ENCODE peak calls at places on chromosomes 5 and 9, in four cellular contexts. B is stomach, Y is suprapubic skin, W is cardiac muscle cell. L is an unnamed sample.

GRCh38 chr5:124136609-124137008 is 609.8 kb downstream of the ZNF608 start:
- DNase-seq in B (no peak), Y (no peak), W (no peak), L (no peak)

GRCh38 chr5:122880170-122880689 is 34.8 kb downstream of the SNX24 start:
- DNase-seq in B (no peak), Y (no peak), W (no peak), L (no peak)

GRCh38 chr5:75690669-75691068 is 26.6 kb downstream of the POC5 start:
- DNase-seq in B (no peak), Y (no peak), W (no peak), L (no peak)

GRCh38 chr5:9125852-9126251 is 420.0 kb downstream of the SEMA5A start:
- DNase-seq in B (no peak), Y (no peak), W (no peak), L (no peak)

GRCh38 chr9:91800473-91800872 is 149.6 kb downstream of the ROR2 start:
- DNase-seq in B (no peak), Y (peak; percentile 29), W (no peak), L (no peak)

GRCh38 chr5:141003791-141004601 is 37.7 kb downstream of the PCDHAC2 start:
- DNase-seq in B (peak; percentile 42), Y (no peak), W (peak; percentile 13), L (peak; percentile 74)

GRCh38 chr5:177116631-177117373 is 16.8 kb upstream of the NSD1 start:
- DNase-seq in B (peak; percentile 89), Y (peak; percentile 96), W (no peak), L (peak; percentile 92)

GRCh38 chr5:140821375-140822280 is at the start of gene PCDHA5:
- DNase-seq in B (no peak), Y (no peak), W (no peak), L (no peak)

GRCh38 chr9:131585375-131585774 is 40.1 kb downstream of the PRRT1B start:
- DNase-seq in B (no peak), Y (peak; percentile 60), W (no peak), L (no peak)

GRCh38 chr9:122562134-122562760 is 9.3 kb downstream of the OR1N2 start:
- DNase-seq in B (no peak), Y (no peak), W (no peak), L (no peak)

GRCh38 chr9:134172198-134173126 is 8.1 kb upstream of the RNU6ATAC start:
- DNase-seq in B (no peak), Y (no peak), W (no peak), L (no peak)

GRCh38 chr9:83220737-83221136 is 157.8 kb upstream of the RASEF start:
- DNase-seq in B (peak; percentile 44), Y (no peak), W (peak; percentile 23), L (no peak)

GRCh38 chr9:125492719-125493118 is 214.3 kb downstream of the MAPKAP1 start:
- DNase-seq in B (no peak), Y (no peak), W (no peak), L (no peak)

GRCh38 chr9:131590449-131590848 is 45.1 kb downstream of the PRRT1B start:
- DNase-seq in B (no peak), Y (no peak), W (no peak), L (no peak)

GRCh38 chr9:88998911-88999310 is 7.6 kb downstream of the S1PR3 start:
- DNase-seq in B (peak; percentile 58), Y (peak; percentile 85), W (no peak), L (peak; percentile 63)

GRCh38 chr5:59565551-59565950 is 328.0 kb downstream of the PDE4D start:
- DNase-seq in B (no peak), Y (no peak), W (no peak), L (no peak)

GRCh38 chr5:24644757-24645156 is at the start of gene CDH10:
- DNase-seq in B (no peak), Y (no peak), W (peak; percentile 79), L (peak; percentile 39)

GRCh38 chr9:16619341-16619740 is 251.1 kb downstream of the BNC2 start:
- DNase-seq in B (no peak), Y (no peak), W (no peak), L (no peak)

GRCh38 chr9:114065304-114065703 is 12.8 kb downstream of the AMBP start:
- DNase-seq in B (no peak), Y (no peak), W (no peak), L (no peak)

GRCh38 chr9:708182-708555 is 133.3 kb upstream of the DMRT1 start:
- DNase-seq in B (no peak), Y (no peak), W (peak; percentile 28), L (no peak)

GRCh38 chr5:123421773-123422172 is 1.4 kb downstream of the CEP120 start:
- DNase-seq in B (no peak), Y (no peak), W (no peak), L (no peak)

GRCh38 chr5:125129151-125129806 is 382.8 kb upstream of the ZNF608 start:
- DNase-seq in B (no peak), Y (no peak), W (no peak), L (no peak)

GRCh38 chr5:170275376-170275994 is 22.1 kb downstream of the LCP2 start:
- DNase-seq in B (no peak), Y (no peak), W (no peak), L (no peak)

GRCh38 chr5:34697308-34698108 is 41.4 kb downstream of the RAI14 start:
- DNase-seq in B (no peak), Y (no peak), W (no peak), L (no peak)

GRCh38 chr5:131270809-131271208 is 7.0 kb downstream of the CDC42SE2 start:
- DNase-seq in B (no peak), Y (no peak), W (no peak), L (no peak)

GRCh38 chr5:88702328-88702727 is 180.7 kb downstream of the MEF2C start:
- DNase-seq in B (no peak), Y (no peak), W (no peak), L (no peak)

GRCh38 chr5:169591636-169592035 is 8.1 kb downstream of the SPDL1 start:
- DNase-seq in B (no peak), Y (no peak), W (no peak), L (no peak)

GRCh38 chr5:155276231-155276630 is 262.7 kb downstream of the KIF4B start:
- DNase-seq in B (no peak), Y (no peak), W (no peak), L (no peak)

GRCh38 chr9:77424993-77425392 is 223.1 kb downstream of the GNA14 start:
- DNase-seq in B (no peak), Y (no peak), W (no peak), L (no peak)

GRCh38 chr9:76718166-76718565 is 46.1 kb upstream of the PCA3 start:
- DNase-seq in B (no peak), Y (no peak), W (no peak), L (no peak)

GRCh38 chr5:10709933-10710332 is 51.1 kb downstream of the DAP start:
- DNase-seq in B (no peak), Y (no peak), W (no peak), L (no peak)

GRCh38 chr9:81390802-81391456 is 298.4 kb downstream of the TLE1 start:
- DNase-seq in B (no peak), Y (no peak), W (no peak), L (no peak)

GRCh38 chr9:6692433-6692832 is 46.9 kb upstream of the GLDC start:
- DNase-seq in B (no peak), Y (no peak), W (no peak), L (no peak)

GRCh38 chr9:92952861-92953620 is 5.7 kb downstream of the FGD3 start:
- DNase-seq in B (no peak), Y (peak; percentile 59), W (peak; percentile 90), L (no peak)

GRCh38 chr5:84028093-84028492 is 307.4 kb upstream of the HAPLN1 start:
- DNase-seq in B (no peak), Y (no peak), W (no peak), L (no peak)

GRCh38 chr9:129569506-129570449 is 51.1 kb downstream of the C9orf50 start:
- DNase-seq in B (peak; percentile 37), Y (no peak), W (peak; percentile 57), L (no peak)
- TF ChIP-seq CTCF in B (no peak), Y (no peak), W (peak; percentile 56), L (peak; percentile 39)

DNA sequence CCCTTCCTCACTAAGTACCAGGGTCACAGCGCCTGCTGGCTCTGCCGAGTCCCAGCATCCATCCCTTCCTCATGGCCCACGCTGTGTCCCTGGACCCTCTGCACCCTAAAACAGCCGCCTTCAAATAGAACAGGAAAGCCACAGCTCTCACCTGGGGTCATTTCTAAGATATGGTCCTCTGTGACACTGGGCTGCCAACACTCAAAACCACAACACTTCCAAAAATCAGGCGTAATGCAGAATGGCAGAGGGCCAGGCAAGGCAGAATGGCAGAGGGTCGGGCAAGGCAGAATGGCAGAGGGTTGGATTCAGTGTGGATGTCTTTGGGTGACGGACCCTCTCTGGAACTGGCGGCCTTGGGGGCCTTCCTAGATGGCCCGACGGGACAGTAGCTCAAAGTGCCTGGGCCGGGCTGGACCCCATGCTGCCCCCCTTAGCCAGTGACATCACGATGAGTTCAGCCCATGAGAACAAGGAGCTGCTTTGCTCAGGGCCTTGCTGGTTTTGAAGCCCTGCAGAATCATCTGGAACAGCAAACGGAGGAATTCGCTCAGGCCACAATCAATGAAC is 35.3 kb downstream of the ZDHHC11B start:
- DNase-seq in B (no peak), Y (no peak), W (no peak), L (peak; percentile 12)
- H3K4me3 ChIP-seq in B (no peak overlapping the region), Y (no peak overlapping the region), W (no peak overlapping the region), L (no peak overlapping the region)

DNA sequence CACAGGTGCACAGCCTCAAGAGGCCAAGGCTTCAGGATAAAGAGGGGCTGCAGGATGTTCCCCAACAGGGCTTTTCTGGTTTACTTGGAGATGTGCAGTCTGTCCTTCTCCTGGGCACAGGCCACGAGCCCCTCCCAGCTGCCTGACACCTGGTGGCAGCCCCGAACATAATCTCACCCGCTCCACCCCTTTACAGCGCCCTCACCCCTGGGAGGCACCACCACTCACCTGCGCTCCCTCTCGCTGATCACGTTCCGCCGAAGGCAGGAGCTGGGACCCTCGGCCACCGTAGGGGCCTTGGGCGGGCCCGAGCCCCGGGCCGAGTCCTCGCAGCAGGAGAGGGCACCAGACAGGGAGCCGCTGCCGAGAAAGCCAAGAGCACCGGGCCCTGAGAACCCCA is 514 bp downstream of the SOHLH1 start:
- DNase-seq in B (no peak), Y (no peak), W (no peak), L (no peak)
- TF ChIP-seq CTCF in B (no peak), Y (no peak), W (no peak), L (no peak)

DNA sequence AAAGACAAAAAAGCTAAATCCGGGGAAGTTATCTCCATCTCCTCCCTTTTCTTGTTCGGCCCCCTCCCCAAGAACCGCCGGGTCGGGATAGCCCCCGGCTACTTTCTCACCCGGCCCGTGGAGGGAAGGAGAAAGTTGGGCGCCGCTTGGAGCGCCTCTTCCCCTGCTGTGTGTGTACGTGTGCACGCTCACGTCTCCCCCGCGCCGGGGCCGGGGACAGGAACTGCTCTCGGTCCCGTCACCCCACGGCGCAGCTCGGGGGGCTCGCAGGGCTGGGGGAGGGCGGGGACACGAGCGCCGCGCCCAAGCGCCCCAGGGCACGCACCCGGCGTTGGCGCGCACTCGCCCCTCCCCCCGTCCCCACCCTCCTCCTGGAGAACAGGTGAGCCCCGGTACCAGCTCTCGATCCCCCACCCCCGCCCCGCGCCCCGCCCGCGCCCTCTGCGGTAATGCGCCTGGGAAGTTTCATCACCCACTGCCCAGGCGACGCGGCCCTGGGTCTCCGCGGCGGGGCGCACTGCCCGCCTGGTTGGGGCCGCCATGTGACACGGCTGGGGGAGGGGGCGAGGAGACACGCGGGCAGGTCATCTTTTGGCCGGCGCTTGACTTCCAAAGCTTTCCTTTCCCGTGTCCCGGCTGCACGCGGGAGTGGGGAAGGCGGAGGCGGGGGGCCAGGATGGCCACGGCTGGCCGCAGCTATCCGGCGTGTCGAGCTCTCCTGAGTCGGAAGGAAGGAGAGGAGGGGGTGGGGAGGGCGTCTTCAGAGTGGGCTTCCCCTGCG is 1.3 kb upstream of the STC2 start:
- DNase-seq in B (no peak), Y (peak; percentile 69), W (peak; percentile 80), L (no peak)
- H3K4me3 ChIP-seq in B (peak overlapping the region; percentile 43), Y (peak overlapping the region; percentile 51), W (peak overlapping the region; percentile 73), L (peak overlapping the region; percentile 51)